ENCODE peak calls at places on chromosomes 16 and 17, in five cellular contexts. One of them, this sample, is unnamed. For H3K4me1, the result is how much of the 10 kb centered on the place peaks cover.

GRCh38 chr17:35001549-35001948 is 21.2 kb downstream of the LIG3 start:
- DNase-seq in left ventricle myocardium inferior: no peak
- DNase-seq in cardiac muscle cell: no peak
- DNase-seq in uterus: no peak
- DNase-seq in ovary: no peak
- DNase-seq in this sample: no peak

GRCh38 chr17:81018044-81018802 is 16.7 kb upstream of the BAIAP2 start:
- DNase-seq in left ventricle myocardium inferior: no peak
- DNase-seq in cardiac muscle cell: no peak
- DNase-seq in uterus: peak
- DNase-seq in ovary: no peak
- DNase-seq in this sample: no peak

GRCh38 chr17:39009471-39010085 is 42.4 kb upstream of the FBXO47 start:
- DNase-seq in left ventricle myocardium inferior: no peak
- DNase-seq in cardiac muscle cell: no peak
- DNase-seq in uterus: no peak
- DNase-seq in ovary: no peak
- DNase-seq in this sample: no peak

GRCh38 chr16:6484121-6484520 is 848.5 kb upstream of the RBFOX1 start:
- DNase-seq in left ventricle myocardium inferior: no peak
- DNase-seq in cardiac muscle cell: no peak
- DNase-seq in uterus: no peak
- DNase-seq in ovary: no peak
- DNase-seq in this sample: no peak

GRCh38 chr17:68519911-68520310 is 7.7 kb downstream of the PRKAR1A start:
- DNase-seq in left ventricle myocardium inferior: peak
- DNase-seq in cardiac muscle cell: peak
- DNase-seq in uterus: no peak
- DNase-seq in ovary: no peak
- DNase-seq in this sample: no peak

GRCh38 chr17:77011173-77012011 is 129.4 kb upstream of the SEC14L1 start:
- DNase-seq in left ventricle myocardium inferior: no peak
- DNase-seq in cardiac muscle cell: peak
- DNase-seq in uterus: no peak
- DNase-seq in ovary: no peak
- DNase-seq in this sample: no peak

GRCh38 chr17:45294506-45294905 is 22.3 kb downstream of the MAP3K14 start:
- DNase-seq in left ventricle myocardium inferior: peak
- DNase-seq in cardiac muscle cell: no peak
- DNase-seq in uterus: no peak
- DNase-seq in ovary: no peak
- DNase-seq in this sample: no peak

GRCh38 chr16:54135361-54136275 is 151.0 kb downstream of the IRX3 start:
- DNase-seq in left ventricle myocardium inferior: no peak
- DNase-seq in cardiac muscle cell: no peak
- DNase-seq in uterus: no peak
- DNase-seq in ovary: no peak
- DNase-seq in this sample: no peak

GRCh38 chr17:63645775-63646491 is 23.7 kb downstream of the MAP3K3 start:
- DNase-seq in left ventricle myocardium inferior: no peak
- DNase-seq in cardiac muscle cell: no peak
- DNase-seq in uterus: no peak
- DNase-seq in ovary: no peak
- DNase-seq in this sample: no peak

GRCh38 chr17:7886227-7887037 is 2.2 kb upstream of the CHD3 start:
- DNase-seq in left ventricle myocardium inferior: no peak
- DNase-seq in cardiac muscle cell: peak
- DNase-seq in uterus: peak
- DNase-seq in ovary: peak
- DNase-seq in this sample: peak

GRCh38 chr16:58385218-58385773 is 7.0 kb upstream of the GINS3 start:
- DNase-seq in left ventricle myocardium inferior: no peak
- DNase-seq in cardiac muscle cell: no peak
- DNase-seq in uterus: no peak
- DNase-seq in ovary: no peak
- DNase-seq in this sample: no peak

GRCh38 chr17:16442141-16442540 is 26.8 kb downstream of the TRPV2 start:
- DNase-seq in left ventricle myocardium inferior: no peak
- DNase-seq in cardiac muscle cell: no peak
- DNase-seq in uterus: no peak
- DNase-seq in ovary: no peak
- DNase-seq in this sample: no peak

GRCh38 chr16:84700518-84701277 is 898 bp downstream of the USP10 start:
- DNase-seq in left ventricle myocardium inferior: no peak
- DNase-seq in cardiac muscle cell: peak
- DNase-seq in uterus: no peak
- DNase-seq in ovary: no peak
- DNase-seq in this sample: no peak

GRCh38 chr17:50205111-50205821 is 3.8 kb upstream of the COL1A1 start:
- DNase-seq in left ventricle myocardium inferior: peak
- DNase-seq in cardiac muscle cell: no peak
- DNase-seq in uterus: peak
- DNase-seq in ovary: peak
- DNase-seq in this sample: no peak

GRCh38 chr17:50207318-50207717 is 5.9 kb upstream of the COL1A1 start:
- DNase-seq in left ventricle myocardium inferior: no peak
- DNase-seq in cardiac muscle cell: no peak
- DNase-seq in uterus: no peak
- DNase-seq in ovary: peak
- DNase-seq in this sample: no peak

GRCh38 chr17:50207792-50208567 is 6.5 kb upstream of the COL1A1 start:
- DNase-seq in left ventricle myocardium inferior: no peak
- DNase-seq in cardiac muscle cell: no peak
- DNase-seq in uterus: peak
- DNase-seq in ovary: peak
- DNase-seq in this sample: no peak

GRCh38 chr17:50205931-50206505 is 4.6 kb upstream of the COL1A1 start:
- DNase-seq in left ventricle myocardium inferior: no peak
- DNase-seq in cardiac muscle cell: no peak
- DNase-seq in uterus: peak
- DNase-seq in ovary: peak
- DNase-seq in this sample: no peak

DNA sequence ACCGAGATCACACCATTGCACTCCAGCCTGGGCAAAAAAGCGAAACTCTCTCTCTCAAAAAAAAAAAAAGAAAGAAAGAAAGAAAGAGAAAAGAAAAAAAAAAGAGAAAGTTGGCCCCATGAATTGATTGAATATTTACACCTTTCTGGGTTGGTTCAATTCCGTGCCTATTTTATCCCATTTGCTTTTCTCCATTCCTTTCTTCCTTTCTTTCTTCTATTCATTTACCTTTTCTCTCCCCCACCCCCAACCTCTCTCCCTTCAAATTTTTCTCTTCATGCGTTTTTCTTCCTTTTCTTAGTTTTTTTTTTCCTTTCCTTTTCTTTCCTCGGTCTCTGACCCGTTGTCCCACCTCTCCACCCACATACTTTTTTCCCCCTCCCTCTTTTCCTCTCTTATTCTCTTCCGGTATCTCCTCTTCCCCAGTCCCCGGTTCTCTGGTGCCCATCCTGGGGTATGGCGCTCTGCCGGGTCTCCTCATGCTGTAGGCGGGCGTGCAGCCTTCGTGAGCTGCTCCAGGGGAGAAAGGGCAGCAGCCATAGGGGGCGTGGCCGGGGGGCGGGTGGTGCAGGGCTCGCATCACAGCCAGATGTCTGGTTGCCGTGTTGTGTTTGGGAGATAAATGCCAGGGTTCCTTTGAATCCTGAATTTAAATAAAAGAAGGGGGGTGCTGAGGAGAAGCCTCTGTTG is 5.3 kb upstream of the COL1A1 start:
- DNase-seq in left ventricle myocardium inferior: peak
- DNase-seq in cardiac muscle cell: peak
- DNase-seq in uterus: peak
- DNase-seq in ovary: peak
- DNase-seq in this sample: no peak
- H3K4me1 ChIP-seq in left ventricle myocardium inferior: half or more
- H3K4me1 ChIP-seq in cardiac muscle cell: under half
- H3K4me1 ChIP-seq in uterus: under half
- H3K4me1 ChIP-seq in ovary: under half
- H3K4me1 ChIP-seq in this sample: under half

GRCh38 chr17:83086907-83087787 is 7.7 kb downstream of the METRNL start:
- DNase-seq in left ventricle myocardium inferior: no peak
- DNase-seq in cardiac muscle cell: no peak
- DNase-seq in uterus: no peak
- DNase-seq in ovary: no peak
- DNase-seq in this sample: no peak
- H3K4me3 ChIP-seq in left ventricle myocardium inferior: no peak
- H3K4me3 ChIP-seq in cardiac muscle cell: no peak
- H3K4me3 ChIP-seq in uterus: no peak
- H3K4me3 ChIP-seq in ovary: no peak
- H3K4me3 ChIP-seq in this sample: no peak

GRCh38 chr17:27492470-27492869 is 36.2 kb downstream of the KSR1 start:
- DNase-seq in left ventricle myocardium inferior: no peak
- DNase-seq in cardiac muscle cell: no peak
- DNase-seq in uterus: no peak
- DNase-seq in ovary: no peak
- DNase-seq in this sample: no peak

GRCh38 chr17:27489045-27489715 is 32.9 kb downstream of the KSR1 start:
- DNase-seq in left ventricle myocardium inferior: peak
- DNase-seq in cardiac muscle cell: no peak
- DNase-seq in uterus: peak
- DNase-seq in ovary: peak
- DNase-seq in this sample: peak

GRCh38 chr17:27493088-27493487 is 36.8 kb downstream of the KSR1 start:
- DNase-seq in left ventricle myocardium inferior: no peak
- DNase-seq in cardiac muscle cell: no peak
- DNase-seq in uterus: no peak
- DNase-seq in ovary: no peak
- DNase-seq in this sample: no peak

GRCh38 chr17:27490391-27490790 is 34.1 kb downstream of the KSR1 start:
- DNase-seq in left ventricle myocardium inferior: no peak
- DNase-seq in cardiac muscle cell: no peak
- DNase-seq in uterus: no peak
- DNase-seq in ovary: no peak
- DNase-seq in this sample: no peak

GRCh38 chr17:27491713-27492190 is 35.5 kb downstream of the KSR1 start:
- DNase-seq in left ventricle myocardium inferior: no peak
- DNase-seq in cardiac muscle cell: peak
- DNase-seq in uterus: no peak
- DNase-seq in ovary: no peak
- DNase-seq in this sample: no peak
- H3K4me1 ChIP-seq in left ventricle myocardium inferior: half or more
- H3K4me1 ChIP-seq in cardiac muscle cell: under half
- H3K4me1 ChIP-seq in uterus: under half
- H3K4me1 ChIP-seq in ovary: under half
- H3K4me1 ChIP-seq in this sample: under half

DNA sequence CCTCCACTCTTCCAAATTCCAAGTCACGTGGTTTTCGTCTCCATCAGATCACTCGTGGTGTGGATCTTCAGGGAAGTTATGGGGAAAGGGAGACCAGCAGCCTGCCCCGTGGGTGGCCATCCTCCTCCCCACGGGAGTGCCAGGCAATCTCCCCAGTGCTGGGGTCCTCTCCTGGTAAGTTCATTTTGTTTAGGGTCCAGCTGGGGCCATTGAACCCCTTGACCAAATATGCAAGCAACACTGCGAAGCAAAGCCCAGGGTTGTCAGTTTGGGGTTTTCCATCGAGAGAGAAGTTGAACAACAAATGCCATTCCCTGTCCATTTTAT is 4.1 kb upstream of the LCMT1 start:
- DNase-seq in left ventricle myocardium inferior: no peak
- DNase-seq in cardiac muscle cell: no peak
- DNase-seq in uterus: no peak
- DNase-seq in ovary: no peak
- DNase-seq in this sample: no peak
- H3K4me3 ChIP-seq in left ventricle myocardium inferior: peak
- H3K4me3 ChIP-seq in cardiac muscle cell: peak
- H3K4me3 ChIP-seq in uterus: peak
- H3K4me3 ChIP-seq in ovary: peak
- H3K4me3 ChIP-seq in this sample: peak

GRCh38 chr17:51439395-51440229 is 179.3 kb downstream of the UTP18 start:
- DNase-seq in left ventricle myocardium inferior: no peak
- DNase-seq in cardiac muscle cell: no peak
- DNase-seq in uterus: no peak
- DNase-seq in ovary: no peak
- DNase-seq in this sample: no peak

GRCh38 chr17:51445934-51446333 is 185.6 kb downstream of the UTP18 start:
- DNase-seq in left ventricle myocardium inferior: no peak
- DNase-seq in cardiac muscle cell: no peak
- DNase-seq in uterus: no peak
- DNase-seq in ovary: no peak
- DNase-seq in this sample: no peak

GRCh38 chr17:51441431-51441830 is 181.1 kb downstream of the UTP18 start:
- DNase-seq in left ventricle myocardium inferior: no peak
- DNase-seq in cardiac muscle cell: no peak
- DNase-seq in uterus: no peak
- DNase-seq in ovary: no peak
- DNase-seq in this sample: no peak

GRCh38 chr17:51442112-51442865 is 181.9 kb downstream of the UTP18 start:
- DNase-seq in left ventricle myocardium inferior: no peak
- DNase-seq in cardiac muscle cell: no peak
- DNase-seq in uterus: no peak
- DNase-seq in ovary: no peak
- DNase-seq in this sample: no peak
- H3K4me1 ChIP-seq in left ventricle myocardium inferior: under half
- H3K4me1 ChIP-seq in cardiac muscle cell: under half
- H3K4me1 ChIP-seq in uterus: under half
- H3K4me1 ChIP-seq in ovary: under half
- H3K4me1 ChIP-seq in this sample: under half

GRCh38 chr16:426906-427249 is 1.4 kb downstream of the RAB11FIP3 start:
- DNase-seq in left ventricle myocardium inferior: no peak
- DNase-seq in cardiac muscle cell: no peak
- DNase-seq in uterus: no peak
- DNase-seq in ovary: no peak
- DNase-seq in this sample: no peak
- H3K4me3 ChIP-seq in left ventricle myocardium inferior: peak
- H3K4me3 ChIP-seq in cardiac muscle cell: peak
- H3K4me3 ChIP-seq in uterus: peak
- H3K4me3 ChIP-seq in ovary: peak
- H3K4me3 ChIP-seq in this sample: peak

GRCh38 chr16:50617630-50618184 is 63.4 kb downstream of the SNX20 start:
- DNase-seq in left ventricle myocardium inferior: no peak
- DNase-seq in cardiac muscle cell: no peak
- DNase-seq in uterus: no peak
- DNase-seq in ovary: no peak
- DNase-seq in this sample: no peak

GRCh38 chr16:50616883-50617629 is 64.1 kb downstream of the SNX20 start:
- DNase-seq in left ventricle myocardium inferior: no peak
- DNase-seq in cardiac muscle cell: peak
- DNase-seq in uterus: no peak
- DNase-seq in ovary: no peak
- DNase-seq in this sample: no peak

GRCh38 chr16:50616386-50616785 is 64.7 kb downstream of the SNX20 start:
- DNase-seq in left ventricle myocardium inferior: no peak
- DNase-seq in cardiac muscle cell: no peak
- DNase-seq in uterus: no peak
- DNase-seq in ovary: no peak
- DNase-seq in this sample: no peak

GRCh38 chr16:50614956-50615727 is 66.0 kb downstream of the SNX20 start:
- DNase-seq in left ventricle myocardium inferior: no peak
- DNase-seq in cardiac muscle cell: no peak
- DNase-seq in uterus: no peak
- DNase-seq in ovary: no peak
- DNase-seq in this sample: no peak

GRCh38 chr16:50615891-50616290 is 65.2 kb downstream of the SNX20 start:
- DNase-seq in left ventricle myocardium inferior: no peak
- DNase-seq in cardiac muscle cell: no peak
- DNase-seq in uterus: no peak
- DNase-seq in ovary: no peak
- DNase-seq in this sample: no peak
- H3K4me1 ChIP-seq in left ventricle myocardium inferior: under half
- H3K4me1 ChIP-seq in cardiac muscle cell: under half
- H3K4me1 ChIP-seq in uterus: under half
- H3K4me1 ChIP-seq in ovary: under half
- H3K4me1 ChIP-seq in this sample: under half

This sample was measured in right atrium auricular region.